ENCODE peak calls at places on chromosomes 5 and 9, in six cellular contexts. J is CD8-positive, alpha-beta memory T cell; N is neuronal stem cell; A is lung; Q is heart right ventricle; S is right cardiac atrium. F is an unnamed sample.

GRCh38 chr5:118580959-118581358 is 407.4 kb downstream of the DTWD2 start:
- DNase-seq in S (no peak), A (no peak), Q (no peak), J (no peak), N (no peak), F (no peak)

GRCh38 chr5:135729582-135729879 is 104.9 kb upstream of the SLC25A48 start:
- DNase-seq in A (no peak), J (no peak), S (no peak), Q (no peak), N (no peak), F (no peak)

GRCh38 chr5:150672884-150673275 is 11.8 kb downstream of the MYOZ3 start:
- DNase-seq in S (no peak), Q (no peak), A (no peak), N (no peak), J (no peak), F (no peak)

GRCh38 chr5:67058998-67059746 is 137.4 kb downstream of the CD180 start:
- DNase-seq in A (no peak), N (no peak), Q (no peak), J (no peak), S (peak; percentile 72), F (no peak)

GRCh38 chr5:97162045-97162444 is 19.6 kb upstream of the LIX1 start:
- DNase-seq in A (peak; percentile 57), Q (peak; percentile 71), J (peak; percentile 42), S (peak; percentile 47), N (peak; percentile 77), F (peak; percentile 23)

GRCh38 chr5:75020016-75020656 is 32.2 kb downstream of the GCNT4 start:
- DNase-seq in Q (no peak), S (no peak), J (no peak), A (no peak), N (no peak), F (no peak)

GRCh38 chr9:2642068-2642467 is 20.5 kb downstream of the VLDLR start:
- DNase-seq in J (no peak), S (no peak), Q (no peak), N (no peak), A (no peak), F (no peak)

GRCh38 chr5:161414896-161415295 is 131.6 kb downstream of the GABRB2 start:
- DNase-seq in J (no peak), N (no peak), A (no peak), Q (no peak), S (no peak), F (no peak)

GRCh38 chr9:15271403-15271802 is 35.6 kb downstream of the TTC39B start:
- DNase-seq in N (no peak), A (no peak), S (no peak), Q (no peak), J (peak; percentile 6), F (no peak)

GRCh38 chr9:124443625-124444024 is 6.6 kb upstream of the ADGRD2 start:
- DNase-seq in S (no peak), Q (no peak), J (no peak), A (no peak), N (no peak), F (no peak)

GRCh38 chr9:6302417-6302816 is 25.8 kb upstream of the TPD52L3 start:
- DNase-seq in N (no peak), A (no peak), S (no peak), Q (no peak), J (no peak), F (no peak)

GRCh38 chr9:34606908-34607307 is 5.0 kb downstream of the RPP25L start:
- DNase-seq in J (no peak), A (no peak), S (no peak), N (no peak), Q (no peak), F (no peak)

GRCh38 chr9:94802795-94803194 is 76.3 kb downstream of the AOPEP start:
- DNase-seq in Q (no peak), N (no peak), S (no peak), J (no peak), A (no peak), F (no peak)

GRCh38 chr5:142327111-142327842 is 2.5 kb upstream of the SPRY4 start:
- DNase-seq in N (peak; percentile 18), J (no peak), A (no peak), S (peak; percentile 70), Q (no peak), F (no peak)
- H3K4me3 ChIP-seq in N (peak overlapping the region; percentile 86), J (no peak overlapping the region), A (no peak overlapping the region), S (no peak overlapping the region), Q (no peak overlapping the region), F (no peak overlapping the region)

DNA sequence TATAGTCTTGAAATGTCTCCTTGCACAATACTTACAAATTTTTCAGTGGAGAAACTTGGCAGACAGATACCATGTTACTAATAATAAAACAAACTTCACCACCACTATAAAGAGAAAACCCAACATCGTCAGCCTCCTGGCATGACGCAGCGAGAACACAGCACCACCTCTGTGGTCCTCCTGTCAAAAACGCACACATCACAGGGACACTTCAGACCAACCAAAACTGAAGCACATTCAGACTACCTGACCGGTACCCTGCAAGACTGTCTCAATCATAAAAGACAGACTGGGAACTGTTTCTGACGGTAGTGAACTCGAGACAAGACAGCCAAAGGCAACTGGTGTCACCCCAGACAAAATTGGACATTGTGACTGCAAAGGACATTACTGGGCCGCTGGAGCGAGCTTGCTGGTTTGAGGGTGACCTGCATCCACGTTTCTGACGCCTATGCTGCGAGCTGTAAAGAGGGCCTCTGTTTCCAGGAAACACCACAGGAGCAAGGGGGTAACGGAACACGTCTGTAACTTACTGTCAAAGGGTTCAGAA is 34.4 kb downstream of the NSUN2 start:
- DNase-seq in S (peak; percentile 52), N (no peak), A (no peak), J (no peak), Q (no peak), F (no peak)
- H3K27ac ChIP-seq in S (peak overlapping the region; percentile 18), N (no peak overlapping the region), A (peak overlapping the region; percentile 59), J (no peak overlapping the region), Q (peak overlapping the region; percentile 53), F (no peak overlapping the region)

GRCh38 chr9:127198587-127198986 is 66.0 kb upstream of the GARNL3 start:
- DNase-seq in N (no peak), A (no peak), S (peak; percentile 49), Q (no peak), J (no peak), F (no peak)
- H3K4me1 ChIP-seq in N (no peaks in the 10 kb centered on the region), A (peaks cover 10% of the 10 kb centered on the region), S (peaks cover 13% of the 10 kb centered on the region), Q (peaks cover 27% of the 10 kb centered on the region), J (peaks cover 5% of the 10 kb centered on the region), F (no peaks in the 10 kb centered on the region)

DNA sequence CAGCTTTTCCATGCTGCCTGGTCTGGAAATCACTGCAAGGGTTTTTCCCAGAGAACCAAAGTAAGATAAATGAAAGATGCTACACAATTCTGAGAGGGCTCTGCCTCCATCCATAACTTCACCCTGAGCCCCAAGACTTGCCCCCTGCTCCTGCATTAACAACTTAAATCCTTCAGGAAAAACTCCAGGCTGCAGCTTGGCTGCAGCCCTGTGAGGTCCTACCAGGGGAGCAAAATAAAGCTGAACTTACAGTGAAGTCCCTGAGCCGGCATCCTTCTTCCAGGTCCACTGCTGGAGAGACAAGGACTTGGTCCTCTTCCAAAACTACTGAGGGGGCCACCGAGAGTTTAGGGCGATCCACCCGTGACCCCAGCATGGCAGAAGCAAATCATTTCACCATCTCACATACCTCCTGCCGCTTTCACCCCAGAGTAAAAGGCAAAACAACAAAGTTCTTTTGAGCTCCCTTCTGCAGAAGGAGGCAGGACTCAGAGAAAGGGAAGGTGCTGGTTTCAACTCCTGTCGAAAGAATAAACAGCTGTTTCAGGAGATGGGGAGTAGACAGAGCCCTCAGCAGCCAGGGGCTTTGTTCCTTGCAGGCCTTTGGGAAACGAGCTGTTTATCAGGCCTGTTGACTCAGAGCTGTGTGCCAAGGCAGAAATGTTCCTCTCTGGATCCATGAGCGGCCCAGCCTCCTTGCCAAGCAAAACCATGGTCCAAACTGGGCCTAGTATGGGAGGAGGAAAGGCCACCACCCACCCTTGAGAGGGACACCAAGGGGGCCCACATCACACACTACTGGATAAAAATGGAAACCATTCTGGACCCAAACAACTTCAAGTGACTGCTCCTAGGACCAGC is 20.6 kb downstream of the GGTA1 start:
- DNase-seq in N (no peak), J (no peak), S (peak; percentile 90), Q (no peak), A (no peak), F (no peak)
- H3K4me3 ChIP-seq in N (no peak overlapping the region), J (no peak overlapping the region), S (no peak overlapping the region), Q (no peak overlapping the region), A (no peak overlapping the region), F (no peak overlapping the region)

GRCh38 chr9:81513049-81513448 is 176.3 kb downstream of the TLE1 start:
- DNase-seq in Q (no peak), S (no peak), N (no peak), J (no peak), A (no peak), F (no peak)
- H3K27ac ChIP-seq in Q (no peak overlapping the region), S (no peak overlapping the region), N (no peak overlapping the region), J (no peak overlapping the region), A (no peak overlapping the region), F (no peak overlapping the region)

F was measured in naive thymus-derived CD4-positive, alpha-beta T cell.